ENCODE peak calls at places on chromosomes 4 and X, in eight cellular contexts. E, R, U, K, D, S, H and L are unnamed samples.

GRCh38 chr4:126992910-126993309 is 639.8 kb upstream of the INTU start:
- DNase-seq in E (no peak), R (no peak), U (no peak), K (no peak), D (no peak), S (no peak), H (no peak), L (no peak)

GRCh38 chrX:115713465-115713864 is 152.5 kb downstream of the PLS3 start:
- DNase-seq in E (no peak), R (no peak), U (no peak), K (no peak), D (no peak), S (no peak), H (no peak), L (no peak)

GRCh38 chrX:40173662-40174593 is 76.2 kb upstream of the BCOR start:
- DNase-seq in E (peak; percentile 51), R (peak; percentile 62), U (no peak), K (peak; percentile 83), D (no peak), S (no peak), H (no peak), L (no peak)

GRCh38 chr4:15336410-15337184 is 91.2 kb upstream of the C1QTNF7 start:
- DNase-seq in E (no peak), R (no peak), U (no peak), K (peak; percentile 7), D (no peak), S (no peak), H (no peak), L (peak; percentile 89)

GRCh38 chr4:87499415-87500106 is 29.6 kb downstream of the SPARCL1 start:
- DNase-seq in E (no peak), R (no peak), U (no peak), K (no peak), D (no peak), S (peak; percentile 19), H (no peak), L (no peak)

GRCh38 chr4:53321988-53322289 is 43.9 kb downstream of the SCFD2 start:
- DNase-seq in E (no peak), R (no peak), U (no peak), K (no peak), D (no peak), S (no peak), H (no peak), L (no peak)

GRCh38 chrX:152641256-152641875 is 3.7 kb downstream of the GABRQ start:
- DNase-seq in E (no peak), R (no peak), U (no peak), K (no peak), D (no peak), S (no peak), H (no peak), L (no peak)

GRCh38 chr4:87707279-87707918 is 57.3 kb downstream of the DMP1 start:
- DNase-seq in E (no peak), R (no peak), U (no peak), K (no peak), D (no peak), S (no peak), H (no peak), L (no peak)

GRCh38 chr4:112557676-112558411 is 41.9 kb upstream of the NEUROG2 start:
- DNase-seq in E (no peak), R (no peak), U (no peak), K (no peak), D (no peak), S (no peak), H (no peak), L (no peak)

GRCh38 chrX:9824554-9824953 is 38.3 kb downstream of the SHROOM2 start:
- DNase-seq in E (no peak), R (no peak), U (no peak), K (no peak), D (no peak), S (no peak), H (no peak), L (no peak)

GRCh38 chr4:56730097-56730496 is 49.0 kb upstream of the HOPX start:
- DNase-seq in E (no peak), R (no peak), U (no peak), K (no peak), D (no peak), S (no peak), H (no peak), L (no peak)

GRCh38 chr4:102047616-102048015 is 257.1 kb downstream of the BANK1 start:
- DNase-seq in E (no peak), R (no peak), U (no peak), K (no peak), D (no peak), S (no peak), H (no peak), L (no peak)

GRCh38 chrX:65707153-65707552 is 39.7 kb downstream of the MSN start:
- DNase-seq in E (no peak), R (no peak), U (no peak), K (peak; percentile 59), D (peak; percentile 40), S (no peak), H (no peak), L (no peak)

GRCh38 chr4:188372856-188373255 is 233.6 kb downstream of the TRIML1 start:
- DNase-seq in E (no peak), R (no peak), U (no peak), K (peak; percentile 68), D (no peak), S (no peak), H (no peak), L (peak; percentile 50)

GRCh38 chr4:73589261-73589847 is 30.9 kb downstream of the RASSF6 start:
- DNase-seq in E (no peak), R (no peak), U (no peak), K (no peak), D (no peak), S (peak; percentile 92), H (no peak), L (peak; percentile 92)

GRCh38 chr4:22170353-22170752 is 221.8 kb upstream of the KCNIP4 start:
- DNase-seq in E (no peak), R (no peak), U (no peak), K (no peak), D (no peak), S (peak; percentile 33), H (no peak), L (peak; percentile 87)

GRCh38 chrX:149631293-149632165 is at the start of gene TMEM185A:
- DNase-seq in E (peak; percentile 41), R (peak; percentile 65), U (peak; percentile 73), K (peak; percentile 48), D (peak; percentile 17), S (peak; percentile 32), H (peak; percentile 71), L (peak; percentile 23)

GRCh38 chr4:184265566-184266351 is 48.1 kb upstream of the ENPP6 start:
- DNase-seq in E (no peak), R (no peak), U (no peak), K (no peak), D (no peak), S (peak; percentile 28), H (no peak), L (peak; percentile 21)

GRCh38 chrX:155864655-155865054 is 16.5 kb upstream of the VAMP7 start:
- DNase-seq in E (no peak), R (no peak), U (no peak), K (peak; percentile 0), D (no peak), S (peak; percentile 15), H (no peak), L (peak; percentile 14)

GRCh38 chr4:125833-126232 is 1.5 kb downstream of the ZNF718 start:
- DNase-seq in E (no peak), R (no peak), U (no peak), K (no peak), D (no peak), S (no peak), H (no peak), L (no peak)

GRCh38 chrX:96436105-96436504 is 248.5 kb upstream of the DIAPH2 start:
- DNase-seq in E (no peak), R (no peak), U (no peak), K (no peak), D (no peak), S (peak; percentile 64), H (no peak), L (peak; percentile 80)

GRCh38 chr4:6064383-6064782 is 46.2 kb upstream of the C4orf50 start:
- DNase-seq in E (no peak), R (no peak), U (no peak), K (no peak), D (no peak), S (no peak), H (no peak), L (no peak)

GRCh38 chr4:153154010-153154975 is 50.0 kb upstream of the TRIM2 start:
- DNase-seq in E (no peak), R (no peak), U (no peak), K (peak; percentile 58), D (no peak), S (peak; percentile 66), H (no peak), L (peak; percentile 44)

GRCh38 chrX:19883878-19884277 is 3.5 kb downstream of the SH3KBP1 start:
- DNase-seq in E (no peak), R (no peak), U (no peak), K (peak; percentile 72), D (no peak), S (no peak), H (no peak), L (no peak)

GRCh38 chr4:108240356-108240755 is 71.6 kb upstream of the LEF1 start:
- DNase-seq in E (no peak), R (no peak), U (no peak), K (no peak), D (no peak), S (peak; percentile 2), H (no peak), L (peak; percentile 43)

GRCh38 chrX:22575161-22575845 is 302.6 kb downstream of the CBLL2 start:
- DNase-seq in E (no peak), R (no peak), U (no peak), K (no peak), D (no peak), S (peak; percentile 65), H (no peak), L (peak; percentile 49)

GRCh38 chrX:72430405-72430968 is 124.8 kb upstream of the CITED1 start:
- DNase-seq in E (no peak), R (no peak), U (no peak), K (no peak), D (no peak), S (no peak), H (no peak), L (no peak)

GRCh38 chr4:178738026-178738425 is 1295.8 kb upstream of the AGA start:
- DNase-seq in E (no peak), R (no peak), U (no peak), K (no peak), D (no peak), S (no peak), H (no peak), L (no peak)

GRCh38 chr4:149584703-149585102 is 230.9 kb downstream of the IQCM start:
- DNase-seq in E (no peak), R (no peak), U (no peak), K (no peak), D (no peak), S (no peak), H (no peak), L (no peak)

GRCh38 chrX:144566592-144566991 is 680.7 kb upstream of the SPANXN1 start:
- DNase-seq in E (no peak), R (no peak), U (no peak), K (no peak), D (peak; percentile 1), S (no peak), H (no peak), L (no peak)

GRCh38 chr4:158741622-158742021 is 18.4 kb upstream of the PPID start:
- DNase-seq in E (no peak), R (no peak), U (no peak), K (no peak), D (no peak), S (no peak), H (no peak), L (no peak)

GRCh38 chr4:3527914-3528876 is 4.0 kb downstream of the LRPAP1 start:
- DNase-seq in E (no peak), R (no peak), U (no peak), K (no peak), D (no peak), S (no peak), H (no peak), L (no peak)

GRCh38 chr4:166499820-166500219 is 626.8 kb downstream of the TLL1 start:
- DNase-seq in E (no peak), R (no peak), U (no peak), K (no peak), D (no peak), S (no peak), H (no peak), L (no peak)

GRCh38 chrX:44382871-44383270 is 39.4 kb upstream of the EFHC2 start:
- DNase-seq in E (no peak), R (no peak), U (no peak), K (no peak), D (no peak), S (no peak), H (no peak), L (peak; percentile 44)